ENCODE peak calls at places on chromosome 21, in eight cellular contexts. K is cardiac fibroblast, B is esophagus squamous epithelium, O is thoracic aorta, Y is astrocyte of the cerebellum, U is PC-9, X is A549, N is cardiac muscle cell. L is an unnamed sample.

GRCh38 chr21:41745026-41745820 is 21.6 kb downstream of the RIPK4 start:
- DNase-seq in K (no peak), B (no peak), O (no peak), Y (no peak), U (no peak), X (no peak), N (no peak), L (no peak)

GRCh38 chr21:25925936-25926335 is 191.2 kb downstream of the GABPA start:
- DNase-seq in K (peak; percentile 84), B (no peak), O (no peak), Y (no peak), U (no peak), X (no peak), N (no peak), L (no peak)

GRCh38 chr21:38807987-38808386 is 2.3 kb downstream of the ETS2 start:
- DNase-seq in K (no peak), B (no peak), O (no peak), Y (no peak), U (no peak), X (no peak), N (no peak), L (no peak)

GRCh38 chr21:16587141-16587570 is 857.4 kb downstream of the USP25 start:
- DNase-seq in K (peak; percentile 80), B (no peak), O (no peak), Y (no peak), U (peak; percentile 83), X (peak; percentile 84), N (no peak), L (peak; percentile 39)

GRCh38 chr21:43278766-43279577 is 110.2 kb downstream of the CRYAA start:
- DNase-seq in K (no peak), B (no peak), O (no peak), Y (no peak), U (no peak), X (no peak), N (no peak), L (no peak)

GRCh38 chr21:33640697-33641338 is 723 bp downstream of the CRYZL1 start:
- DNase-seq in K (peak; percentile 26), B (no peak), O (no peak), Y (no peak), U (no peak), X (peak; percentile 14), N (peak; percentile 13), L (no peak)

GRCh38 chr21:42229676-42230075 is 10.7 kb downstream of the ABCG1 start:
- DNase-seq in K (no peak), B (no peak), O (no peak), Y (no peak), U (no peak), X (no peak), N (no peak), L (no peak)

GRCh38 chr21:46005081-46005480 is 23.5 kb downstream of the COL6A1 start:
- DNase-seq in K (no peak), B (no peak), O (no peak), Y (no peak), U (no peak), X (no peak), N (no peak), L (no peak)

GRCh38 chr21:46110499-46111192 is 12.7 kb downstream of the COL6A2 start:
- DNase-seq in K (no peak), B (no peak), O (peak; percentile 15), Y (no peak), U (no peak), X (no peak), N (peak; percentile 35), L (no peak)

GRCh38 chr21:29145354-29145782 is 14.9 kb downstream of the MAP3K7CL start:
- DNase-seq in K (peak; percentile 88), B (no peak), O (peak; percentile 29), Y (peak; percentile 69), U (peak; percentile 75), X (peak; percentile 17), N (no peak), L (peak; percentile 65)

GRCh38 chr21:26093094-26093493 is 77.5 kb downstream of the APP start:
- DNase-seq in K (peak; percentile 14), B (no peak), O (no peak), Y (no peak), U (no peak), X (no peak), N (no peak), L (no peak)

GRCh38 chr21:25370311-25370744 is 237.0 kb downstream of the MRPL39 start:
- DNase-seq in K (peak; percentile 82), B (no peak), O (no peak), Y (peak; percentile 96), U (no peak), X (no peak), N (no peak), L (peak; percentile 62)

GRCh38 chr21:46048926-46049889 is 48.7 kb upstream of the COL6A2 start:
- DNase-seq in K (peak; percentile 100), B (no peak), O (no peak), Y (peak; percentile 99), U (peak; percentile 88), X (no peak), N (no peak), L (peak; percentile 100)

GRCh38 chr21:25127007-25127406 is 480.3 kb downstream of the MRPL39 start:
- DNase-seq in K (no peak), B (no peak), O (no peak), Y (no peak), U (no peak), X (no peak), N (no peak), L (no peak)

GRCh38 chr21:16578912-16579311 is 849.1 kb downstream of the USP25 start:
- DNase-seq in K (peak; percentile 53), B (no peak), O (no peak), Y (no peak), U (no peak), X (no peak), N (peak; percentile 14), L (no peak)

DNA sequence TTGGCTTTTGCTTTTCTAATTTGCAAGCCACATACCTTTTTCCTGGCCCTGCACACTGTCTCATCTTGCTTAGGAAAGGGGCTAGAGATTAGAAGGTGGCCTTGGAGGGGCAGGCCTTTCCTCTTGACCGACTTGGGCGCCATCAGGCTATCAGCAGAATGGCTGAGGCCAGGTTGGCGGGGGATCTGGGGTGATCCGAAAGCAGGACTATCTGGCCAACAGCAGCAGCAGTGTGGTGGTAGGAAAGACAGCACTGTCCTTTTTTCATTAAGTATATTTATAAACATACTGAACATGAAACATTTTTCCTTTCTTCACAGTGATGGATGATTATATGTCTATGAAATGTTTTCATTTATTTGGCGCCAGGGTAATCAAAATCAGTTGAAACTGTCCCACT is 23.5 kb upstream of the RUNX1 start:
- DNase-seq in K (no peak), B (no peak), O (no peak), Y (no peak), U (no peak), X (no peak), N (no peak), L (no peak)
- H3K4me3 ChIP-seq in K (no peak overlapping the region), B (no peak overlapping the region), O (peak overlapping the region; percentile 29), Y (no peak overlapping the region), U (no peak overlapping the region), X (no peak overlapping the region), N (no peak overlapping the region), L (no peak overlapping the region)

DNA sequence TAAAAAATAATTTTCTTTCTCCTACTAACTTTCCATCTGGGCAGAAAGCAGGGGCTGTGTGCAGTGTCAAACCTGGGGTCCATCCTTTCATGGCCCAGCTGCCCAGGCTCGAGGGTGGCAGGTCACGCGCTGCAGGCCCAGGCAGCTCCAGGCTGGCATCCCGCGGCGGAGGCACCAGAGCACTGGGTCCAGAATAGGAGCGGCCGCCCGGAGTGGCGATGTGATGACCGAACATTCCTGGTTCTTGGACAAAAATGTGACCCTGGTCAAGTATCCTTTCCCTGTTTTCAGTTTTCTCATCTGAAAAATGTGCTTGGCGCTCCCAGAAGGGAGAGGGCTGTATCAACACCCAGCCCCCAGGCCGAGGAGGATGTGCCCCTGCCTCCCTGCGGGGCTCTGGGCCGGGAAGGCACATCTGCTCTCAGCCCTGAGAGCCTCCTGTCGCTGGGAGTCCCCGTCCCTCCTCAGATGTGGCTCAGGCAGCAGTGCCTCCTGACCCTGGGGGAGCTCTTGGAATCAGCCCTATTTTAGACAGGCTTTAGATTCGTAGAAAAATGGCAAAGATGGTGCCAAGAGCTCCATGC is 29.3 kb downstream of the SLX9 start:
- DNase-seq in K (no peak), B (no peak), O (no peak), Y (no peak), U (no peak), X (no peak), N (no peak), L (no peak)
- TF ChIP-seq CTCF in K (no peak), B (no peak), O (no peak), Y (no peak), U (no peak), X (no peak), N (no peak), L (no peak)

GRCh38 chr21:37259426-37259825 is 7.7 kb downstream of the VPS26C start:
- DNase-seq in K (no peak), B (no peak), O (no peak), Y (no peak), U (no peak), X (no peak), N (no peak), L (no peak)
- H3K4me3 ChIP-seq in K (no peak overlapping the region), B (no peak overlapping the region), O (no peak overlapping the region), Y (no peak overlapping the region), U (no peak overlapping the region), X (no peak overlapping the region), N (no peak overlapping the region), L (no peak overlapping the region)

GRCh38 chr21:21101911-21102310 is 103.7 kb downstream of the NCAM2 start:
- DNase-seq in K (peak; percentile 60), B (no peak), O (no peak), Y (peak; percentile 27), U (no peak), X (no peak), N (peak; percentile 61), L (no peak)
- TF ChIP-seq CTCF in K (no peak), B (no peak), O (no peak), Y (peak; percentile 44), U (no peak), X (no peak), N (peak; percentile 48), L (no peak)

GRCh38 chr21:14569868-14570267 is 23.8 kb upstream of the SAMSN1 start:
- DNase-seq in K (no peak), B (no peak), O (no peak), Y (no peak), U (no peak), X (no peak), N (no peak), L (no peak)

GRCh38 chr21:14567557-14568279 is 21.6 kb upstream of the SAMSN1 start:
- DNase-seq in K (no peak), B (no peak), O (no peak), Y (no peak), U (no peak), X (no peak), N (no peak), L (no peak)

GRCh38 chr21:14573244-14573643 is 27.1 kb upstream of the SAMSN1 start:
- DNase-seq in K (no peak), B (no peak), O (no peak), Y (no peak), U (no peak), X (no peak), N (no peak), L (no peak)

GRCh38 chr21:14569026-14569425 is 22.9 kb upstream of the SAMSN1 start:
- DNase-seq in K (no peak), B (no peak), O (no peak), Y (no peak), U (no peak), X (no peak), N (no peak), L (no peak)

GRCh38 chr21:14572206-14572780 is 26.2 kb upstream of the SAMSN1 start:
- DNase-seq in K (no peak), B (no peak), O (no peak), Y (no peak), U (no peak), X (no peak), N (no peak), L (no peak)
- H3K4me3 ChIP-seq in K (no peak overlapping the region), B (no peak overlapping the region), O (no peak overlapping the region), Y (no peak overlapping the region), U (no peak overlapping the region), X (no peak overlapping the region), N (no peak overlapping the region), L (no peak overlapping the region)

GRCh38 chr21:37460196-37460595 is 93.6 kb downstream of the DYRK1A start:
- DNase-seq in K (no peak), B (no peak), O (no peak), Y (no peak), U (no peak), X (peak; percentile 53), N (peak; percentile 34), L (no peak)
- TF ChIP-seq CTCF in K (peak; percentile 21), B (no peak), O (no peak), Y (peak; percentile 23), U (no peak), X (no peak), N (peak; percentile 19), L (no peak)

L was measured in AG09309.